ENCODE peak calls at places on chromosomes 12 and 14, in nine cellular contexts. One of them, this sample, is unnamed.

GRCh38 chr14:91303091-91303923 is 58.8 kb upstream of the GPR68 start:
- DNase-seq in cardiac muscle cell: peak; percentile 67
- DNase-seq in fibroblast of lung: no peak
- DNase-seq in K562: peak; percentile 98
- DNase-seq in cardiac fibroblast: peak; percentile 9
- DNase-seq in CD8-positive, alpha-beta T cell: no peak
- DNase-seq in tibial artery: no peak
- DNase-seq in epithelial cell of esophagus: peak; percentile 36
- DNase-seq in IMR-90: no peak
- DNase-seq in this sample: no peak

GRCh38 chr12:59911516-59911915 is 315.7 kb downstream of the SLC16A7 start:
- DNase-seq in cardiac muscle cell: no peak
- DNase-seq in fibroblast of lung: no peak
- DNase-seq in K562: no peak
- DNase-seq in cardiac fibroblast: no peak
- DNase-seq in CD8-positive, alpha-beta T cell: no peak
- DNase-seq in tibial artery: no peak
- DNase-seq in epithelial cell of esophagus: no peak
- DNase-seq in IMR-90: no peak
- DNase-seq in this sample: no peak

GRCh38 chr12:116015525-116015924 is 262.0 kb downstream of the MED13L start:
- DNase-seq in cardiac muscle cell: peak; percentile 64
- DNase-seq in fibroblast of lung: peak; percentile 57
- DNase-seq in K562: no peak
- DNase-seq in cardiac fibroblast: peak; percentile 77
- DNase-seq in CD8-positive, alpha-beta T cell: no peak
- DNase-seq in tibial artery: no peak
- DNase-seq in epithelial cell of esophagus: peak; percentile 32
- DNase-seq in IMR-90: peak; percentile 68
- DNase-seq in this sample: peak; percentile 63

GRCh38 chr12:80625901-80626300 is 81.5 kb upstream of the MYF6 start:
- DNase-seq in cardiac muscle cell: no peak
- DNase-seq in fibroblast of lung: no peak
- DNase-seq in K562: no peak
- DNase-seq in cardiac fibroblast: no peak
- DNase-seq in CD8-positive, alpha-beta T cell: no peak
- DNase-seq in tibial artery: no peak
- DNase-seq in epithelial cell of esophagus: no peak
- DNase-seq in IMR-90: no peak
- DNase-seq in this sample: peak; percentile 4

GRCh38 chr12:30026621-30027234 is 243.0 kb upstream of the TMTC1 start:
- DNase-seq in cardiac muscle cell: peak; percentile 64
- DNase-seq in fibroblast of lung: peak; percentile 94
- DNase-seq in K562: no peak
- DNase-seq in cardiac fibroblast: peak; percentile 88
- DNase-seq in CD8-positive, alpha-beta T cell: no peak
- DNase-seq in tibial artery: no peak
- DNase-seq in epithelial cell of esophagus: peak; percentile 59
- DNase-seq in IMR-90: peak; percentile 89
- DNase-seq in this sample: peak; percentile 64

GRCh38 chr14:26598081-26598671 is 343 bp upstream of the NOVA1 start:
- DNase-seq in cardiac muscle cell: peak; percentile 96
- DNase-seq in fibroblast of lung: peak; percentile 87
- DNase-seq in K562: peak; percentile 16
- DNase-seq in cardiac fibroblast: peak; percentile 88
- DNase-seq in CD8-positive, alpha-beta T cell: no peak
- DNase-seq in tibial artery: peak; percentile 87
- DNase-seq in epithelial cell of esophagus: peak; percentile 14
- DNase-seq in IMR-90: peak; percentile 82
- DNase-seq in this sample: peak; percentile 53

GRCh38 chr14:80987235-80988032 is 32.0 kb downstream of the TSHR start:
- DNase-seq in cardiac muscle cell: peak; percentile 76
- DNase-seq in fibroblast of lung: peak; percentile 51
- DNase-seq in K562: peak; percentile 55
- DNase-seq in cardiac fibroblast: peak; percentile 84
- DNase-seq in CD8-positive, alpha-beta T cell: peak; percentile 38
- DNase-seq in tibial artery: peak; percentile 67
- DNase-seq in epithelial cell of esophagus: peak; percentile 84
- DNase-seq in IMR-90: peak; percentile 69
- DNase-seq in this sample: peak; percentile 65

GRCh38 chr12:12946686-12947355 is 5.1 kb downstream of the GPRC5D start:
- DNase-seq in cardiac muscle cell: no peak
- DNase-seq in fibroblast of lung: no peak
- DNase-seq in K562: no peak
- DNase-seq in cardiac fibroblast: peak; percentile 16
- DNase-seq in CD8-positive, alpha-beta T cell: no peak
- DNase-seq in tibial artery: no peak
- DNase-seq in epithelial cell of esophagus: no peak
- DNase-seq in IMR-90: no peak
- DNase-seq in this sample: peak; percentile 63

GRCh38 chr14:95862243-95862642 is 14.4 kb upstream of the TUNAR start:
- DNase-seq in cardiac muscle cell: peak; percentile 74
- DNase-seq in fibroblast of lung: peak; percentile 16
- DNase-seq in K562: no peak
- DNase-seq in cardiac fibroblast: no peak
- DNase-seq in CD8-positive, alpha-beta T cell: no peak
- DNase-seq in tibial artery: no peak
- DNase-seq in epithelial cell of esophagus: no peak
- DNase-seq in IMR-90: peak; percentile 12
- DNase-seq in this sample: no peak

GRCh38 chr14:56759633-56760032 is 50.6 kb downstream of the OTX2 start:
- DNase-seq in cardiac muscle cell: peak; percentile 15
- DNase-seq in fibroblast of lung: no peak
- DNase-seq in K562: no peak
- DNase-seq in cardiac fibroblast: no peak
- DNase-seq in CD8-positive, alpha-beta T cell: no peak
- DNase-seq in tibial artery: no peak
- DNase-seq in epithelial cell of esophagus: no peak
- DNase-seq in IMR-90: no peak
- DNase-seq in this sample: no peak

GRCh38 chr14:104554608-104555401 is 24.8 kb upstream of the C14orf180 start:
- DNase-seq in cardiac muscle cell: peak; percentile 44
- DNase-seq in fibroblast of lung: no peak
- DNase-seq in K562: no peak
- DNase-seq in cardiac fibroblast: no peak
- DNase-seq in CD8-positive, alpha-beta T cell: no peak
- DNase-seq in tibial artery: peak; percentile 55
- DNase-seq in epithelial cell of esophagus: no peak
- DNase-seq in IMR-90: no peak
- DNase-seq in this sample: no peak

GRCh38 chr12:42382013-42382696 is 56.2 kb downstream of the PPHLN1 start:
- DNase-seq in cardiac muscle cell: no peak
- DNase-seq in fibroblast of lung: no peak
- DNase-seq in K562: no peak
- DNase-seq in cardiac fibroblast: peak; percentile 66
- DNase-seq in CD8-positive, alpha-beta T cell: no peak
- DNase-seq in tibial artery: no peak
- DNase-seq in epithelial cell of esophagus: peak; percentile 57
- DNase-seq in IMR-90: peak; percentile 50
- DNase-seq in this sample: peak; percentile 55

GRCh38 chr14:80664576-80664975 is 277.0 kb downstream of the CEP128 start:
- DNase-seq in cardiac muscle cell: no peak
- DNase-seq in fibroblast of lung: peak; percentile 72
- DNase-seq in K562: no peak
- DNase-seq in cardiac fibroblast: no peak
- DNase-seq in CD8-positive, alpha-beta T cell: no peak
- DNase-seq in tibial artery: no peak
- DNase-seq in epithelial cell of esophagus: peak; percentile 15
- DNase-seq in IMR-90: peak; percentile 83
- DNase-seq in this sample: no peak

GRCh38 chr12:70043490-70044138 is 199.6 kb upstream of the CNOT2 start:
- DNase-seq in cardiac muscle cell: no peak
- DNase-seq in fibroblast of lung: peak; percentile 9
- DNase-seq in K562: no peak
- DNase-seq in cardiac fibroblast: peak; percentile 2
- DNase-seq in CD8-positive, alpha-beta T cell: no peak
- DNase-seq in tibial artery: no peak
- DNase-seq in epithelial cell of esophagus: no peak
- DNase-seq in IMR-90: no peak
- DNase-seq in this sample: no peak

GRCh38 chr14:68608235-68608962 is 184.5 kb downstream of the ZFP36L1 start:
- DNase-seq in cardiac muscle cell: no peak
- DNase-seq in fibroblast of lung: no peak
- DNase-seq in K562: no peak
- DNase-seq in cardiac fibroblast: no peak
- DNase-seq in CD8-positive, alpha-beta T cell: no peak
- DNase-seq in tibial artery: peak; percentile 80
- DNase-seq in epithelial cell of esophagus: no peak
- DNase-seq in IMR-90: no peak
- DNase-seq in this sample: no peak

GRCh38 chr12:107748472-107748871 is 12.5 kb downstream of the PRDM4 start:
- DNase-seq in cardiac muscle cell: no peak
- DNase-seq in fibroblast of lung: peak; percentile 78
- DNase-seq in K562: no peak
- DNase-seq in cardiac fibroblast: peak; percentile 89
- DNase-seq in CD8-positive, alpha-beta T cell: no peak
- DNase-seq in tibial artery: no peak
- DNase-seq in epithelial cell of esophagus: peak; percentile 74
- DNase-seq in IMR-90: peak; percentile 81
- DNase-seq in this sample: peak; percentile 80

GRCh38 chr12:89040146-89040964 is 311.9 kb downstream of the DUSP6 start:
- DNase-seq in cardiac muscle cell: no peak
- DNase-seq in fibroblast of lung: peak; percentile 48
- DNase-seq in K562: no peak
- DNase-seq in cardiac fibroblast: peak; percentile 67
- DNase-seq in CD8-positive, alpha-beta T cell: peak; percentile 12
- DNase-seq in tibial artery: no peak
- DNase-seq in epithelial cell of esophagus: peak; percentile 56
- DNase-seq in IMR-90: peak; percentile 44
- DNase-seq in this sample: no peak
- TF ChIP-seq CTCF in cardiac muscle cell: no peak
- TF ChIP-seq CTCF in fibroblast of lung: no peak
- TF ChIP-seq CTCF in K562: no peak
- TF ChIP-seq CTCF in cardiac fibroblast: no peak
- TF ChIP-seq CTCF in CD8-positive, alpha-beta T cell: no peak
- TF ChIP-seq CTCF in tibial artery: no peak
- TF ChIP-seq CTCF in epithelial cell of esophagus: no peak
- TF ChIP-seq CTCF in IMR-90: no peak
- TF ChIP-seq CTCF in this sample: no peak

DNA sequence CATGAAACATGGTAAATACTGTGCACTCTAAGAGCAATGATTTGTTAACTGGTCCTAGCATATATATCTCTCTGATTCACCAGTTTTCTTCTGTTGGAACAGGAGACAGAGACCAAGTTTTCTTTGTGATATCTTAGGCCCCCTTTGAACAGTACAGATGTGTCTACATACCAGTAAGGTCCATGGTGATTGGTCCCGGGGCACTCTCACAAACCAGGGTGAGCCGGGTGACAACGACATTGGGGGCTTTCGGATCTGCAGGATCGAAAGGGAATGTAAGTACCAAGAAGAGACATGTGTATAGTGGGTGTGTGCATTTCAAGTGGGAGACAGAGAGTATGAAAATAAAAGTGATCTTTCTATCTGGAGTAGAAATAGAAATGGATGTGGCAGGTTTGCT is 11.3 kb upstream of the ERP27 start:
- DNase-seq in cardiac muscle cell: no peak
- DNase-seq in fibroblast of lung: no peak
- DNase-seq in K562: no peak
- DNase-seq in cardiac fibroblast: no peak
- DNase-seq in CD8-positive, alpha-beta T cell: no peak
- DNase-seq in tibial artery: no peak
- DNase-seq in epithelial cell of esophagus: no peak
- DNase-seq in IMR-90: no peak
- DNase-seq in this sample: no peak
- H3K4me3 ChIP-seq in cardiac muscle cell: no peak overlapping the region
- H3K4me3 ChIP-seq in fibroblast of lung: no peak overlapping the region
- H3K4me3 ChIP-seq in K562: no peak overlapping the region
- H3K4me3 ChIP-seq in cardiac fibroblast: no peak overlapping the region
- H3K4me3 ChIP-seq in CD8-positive, alpha-beta T cell: no peak overlapping the region
- H3K4me3 ChIP-seq in tibial artery: no peak overlapping the region
- H3K4me3 ChIP-seq in epithelial cell of esophagus: no peak overlapping the region
- H3K4me3 ChIP-seq in IMR-90: no peak overlapping the region
- H3K4me3 ChIP-seq in this sample: no peak overlapping the region

GRCh38 chr14:74459289-74459946 is 33.4 kb upstream of the SYNDIG1L start:
- DNase-seq in cardiac muscle cell: peak; percentile 47
- DNase-seq in fibroblast of lung: peak; percentile 55
- DNase-seq in K562: peak; percentile 47
- DNase-seq in cardiac fibroblast: peak; percentile 76
- DNase-seq in CD8-positive, alpha-beta T cell: no peak
- DNase-seq in tibial artery: no peak
- DNase-seq in epithelial cell of esophagus: peak; percentile 67
- DNase-seq in IMR-90: peak; percentile 69
- DNase-seq in this sample: peak; percentile 69
- TF ChIP-seq CTCF in cardiac muscle cell: peak; percentile 78
- TF ChIP-seq CTCF in fibroblast of lung: peak; percentile 55
- TF ChIP-seq CTCF in K562: peak; percentile 64
- TF ChIP-seq CTCF in cardiac fibroblast: peak; percentile 91
- TF ChIP-seq CTCF in CD8-positive, alpha-beta T cell: peak; percentile 20
- TF ChIP-seq CTCF in tibial artery: peak; percentile 45
- TF ChIP-seq CTCF in epithelial cell of esophagus: peak; percentile 74
- TF ChIP-seq CTCF in IMR-90: peak; percentile 75
- TF ChIP-seq CTCF in this sample: peak; percentile 76

GRCh38 chr12:57237952-57238853 is 8.7 kb downstream of the SHMT2 start:
- DNase-seq in cardiac muscle cell: no peak
- DNase-seq in fibroblast of lung: no peak
- DNase-seq in K562: peak; percentile 68
- DNase-seq in cardiac fibroblast: no peak
- DNase-seq in CD8-positive, alpha-beta T cell: no peak
- DNase-seq in tibial artery: peak; percentile 75
- DNase-seq in epithelial cell of esophagus: no peak
- DNase-seq in IMR-90: no peak
- DNase-seq in this sample: no peak

GRCh38 chr12:57240069-57240921 is 10.7 kb downstream of the STAC3 start:
- DNase-seq in cardiac muscle cell: peak; percentile 41
- DNase-seq in fibroblast of lung: peak; percentile 40
- DNase-seq in K562: peak; percentile 74
- DNase-seq in cardiac fibroblast: peak; percentile 48
- DNase-seq in CD8-positive, alpha-beta T cell: peak; percentile 48
- DNase-seq in tibial artery: peak; percentile 75
- DNase-seq in epithelial cell of esophagus: peak; percentile 77
- DNase-seq in IMR-90: peak; percentile 60
- DNase-seq in this sample: peak; percentile 69

GRCh38 chr12:57239587-57240068 is 10.1 kb downstream of the SHMT2 start:
- DNase-seq in cardiac muscle cell: no peak
- DNase-seq in fibroblast of lung: no peak
- DNase-seq in K562: no peak
- DNase-seq in cardiac fibroblast: no peak
- DNase-seq in CD8-positive, alpha-beta T cell: no peak
- DNase-seq in tibial artery: no peak
- DNase-seq in epithelial cell of esophagus: no peak
- DNase-seq in IMR-90: no peak
- DNase-seq in this sample: no peak

GRCh38 chr12:57237653-57237951 is 8.1 kb downstream of the SHMT2 start:
- DNase-seq in cardiac muscle cell: no peak
- DNase-seq in fibroblast of lung: no peak
- DNase-seq in K562: no peak
- DNase-seq in cardiac fibroblast: no peak
- DNase-seq in CD8-positive, alpha-beta T cell: no peak
- DNase-seq in tibial artery: no peak
- DNase-seq in epithelial cell of esophagus: peak; percentile 58
- DNase-seq in IMR-90: no peak
- DNase-seq in this sample: no peak

GRCh38 chr12:57238854-57239554 is 9.5 kb downstream of the SHMT2 start:
- DNase-seq in cardiac muscle cell: peak; percentile 90
- DNase-seq in fibroblast of lung: peak; percentile 67
- DNase-seq in K562: peak; percentile 90
- DNase-seq in cardiac fibroblast: peak; percentile 92
- DNase-seq in CD8-positive, alpha-beta T cell: peak; percentile 73
- DNase-seq in tibial artery: peak; percentile 93
- DNase-seq in epithelial cell of esophagus: peak; percentile 86
- DNase-seq in IMR-90: peak; percentile 82
- DNase-seq in this sample: peak; percentile 88
- H3K4me3 ChIP-seq in cardiac muscle cell: peak overlapping the region; percentile 30
- H3K4me3 ChIP-seq in fibroblast of lung: peak overlapping the region; percentile 33
- H3K4me3 ChIP-seq in K562: peak overlapping the region; percentile 46
- H3K4me3 ChIP-seq in cardiac fibroblast: peak overlapping the region; percentile 52
- H3K4me3 ChIP-seq in CD8-positive, alpha-beta T cell: peak overlapping the region; percentile 78
- H3K4me3 ChIP-seq in tibial artery: peak overlapping the region; percentile 47
- H3K4me3 ChIP-seq in epithelial cell of esophagus: peak overlapping the region; percentile 48
- H3K4me3 ChIP-seq in IMR-90: peak overlapping the region; percentile 55
- H3K4me3 ChIP-seq in this sample: peak overlapping the region; percentile 86

This sample was measured in AG10803.